ENCODE peak calls at places on chromosomes 7 and 10, in ten cellular contexts. R is dorsolateral prefrontal cortex; N is PC-9; K is transverse colon; O is cardiac muscle cell; Q is HL-60; E is endodermal cell; I is CD8-positive, alpha-beta T cell; B is PC-3; L is upper lobe of right lung. C is an unnamed sample.

GRCh38 chr7:4665661-4666060 is 16.4 kb upstream of the FOXK1 start:
- DNase-seq in E (no peak), I (no peak), L (no peak), R (no peak), Q (no peak), K (no peak), N (no peak), O (no peak), B (peak; percentile 28), C (no peak)

GRCh38 chr7:50533849-50534248 is 31.4 kb downstream of the DDC start:
- DNase-seq in K (peak; percentile 46), N (no peak), O (no peak), I (no peak), R (no peak), Q (no peak), L (no peak), E (peak; percentile 24), B (no peak), C (no peak)

GRCh38 chr7:131503639-131504038 is 52.8 kb downstream of the PODXL start:
- DNase-seq in I (no peak), E (no peak), K (no peak), N (no peak), O (no peak), Q (no peak), B (no peak), L (no peak), R (no peak), C (no peak)

GRCh38 chr10:74026428-74026979 is 28.6 kb downstream of the VCL start:
- DNase-seq in O (no peak), K (no peak), E (no peak), I (no peak), B (peak; percentile 47), Q (no peak), R (no peak), N (no peak), L (no peak), C (no peak)

GRCh38 chr7:26361637-26362036 is 70.0 kb downstream of the SNX10 start:
- DNase-seq in Q (no peak), B (no peak), K (no peak), N (no peak), R (no peak), L (no peak), E (no peak), I (no peak), O (no peak), C (no peak)

GRCh38 chr10:5365940-5366339 is 1.2 kb downstream of the UCN3 start:
- DNase-seq in K (no peak), N (no peak), B (no peak), R (no peak), E (no peak), O (no peak), L (no peak), Q (no peak), I (no peak), C (no peak)

GRCh38 chr7:133255461-133255860 is 2.6 kb downstream of the EXOC4 start:
- DNase-seq in B (no peak), K (no peak), L (no peak), Q (peak; percentile 16), N (no peak), E (no peak), R (no peak), O (no peak), I (no peak), C (no peak)

GRCh38 chr7:56115852-56116538 is at the start of gene NUPR2:
- DNase-seq in I (no peak), B (no peak), O (no peak), E (no peak), N (no peak), L (no peak), R (no peak), K (peak; percentile 11), Q (no peak), C (no peak)

GRCh38 chr7:151390594-151391357 is 19.1 kb downstream of the WDR86 start:
- DNase-seq in K (no peak), Q (no peak), L (peak; percentile 61), R (no peak), O (no peak), E (no peak), I (no peak), B (no peak), N (no peak), C (no peak)

GRCh38 chr10:86840498-86840897 is 84.1 kb downstream of the BMPR1A start:
- DNase-seq in N (no peak), O (no peak), I (no peak), Q (no peak), E (no peak), B (no peak), R (no peak), L (no peak), K (no peak), C (no peak)
- TF ChIP-seq CTCF in N (no peak), O (no peak), I (no peak), Q (no peak), E (no peak), B (no peak), R (no peak), L (no peak), K (no peak), C (no peak)

DNA sequence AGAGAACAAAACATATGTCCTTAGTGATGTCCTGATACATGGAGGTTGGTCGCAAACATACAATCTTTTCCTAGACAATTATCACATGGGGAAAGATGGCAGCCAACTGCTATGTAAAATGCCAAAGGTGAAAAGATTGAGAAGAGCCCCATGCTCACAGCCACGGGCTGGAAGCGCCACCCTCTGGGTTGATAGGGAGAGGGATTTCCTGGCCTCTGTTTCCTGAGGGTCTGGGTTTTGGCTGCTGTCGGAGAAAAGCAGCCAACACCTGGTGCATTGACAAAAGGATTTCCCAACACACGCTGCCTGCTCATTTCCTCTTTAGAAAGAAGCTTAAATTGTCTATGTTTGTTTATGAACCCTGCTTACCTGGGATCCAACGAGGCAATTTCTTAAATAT is 43.8 kb downstream of the ITIH5 start:
- DNase-seq in I (no peak), L (no peak), E (peak; percentile 87), R (no peak), O (peak; percentile 58), Q (no peak), K (no peak), B (no peak), N (no peak), C (no peak)
- TF ChIP-seq CTCF in I (no peak), L (peak; percentile 41), E (peak; percentile 80), R (peak; percentile 38), O (peak; percentile 59), Q (no peak), K (no peak), B (no peak), N (no peak), C (no peak)

GRCh38 chr7:2251841-2252771 is 10.1 kb downstream of the NUDT1 start:
- DNase-seq in Q (no peak), L (peak; percentile 76), I (no peak), E (no peak), B (no peak), K (no peak), N (no peak), R (no peak), O (no peak), C (no peak)

GRCh38 chr7:2245883-2246679 is 4.1 kb downstream of the NUDT1 start:
- DNase-seq in N (no peak), L (peak; percentile 78), R (peak; percentile 75), K (peak; percentile 17), I (no peak), B (no peak), Q (peak; percentile 83), E (no peak), O (no peak), C (no peak)

GRCh38 chr7:2247141-2247985 is 5.3 kb downstream of the NUDT1 start:
- DNase-seq in E (peak; percentile 91), L (no peak), K (no peak), R (no peak), Q (no peak), I (no peak), N (no peak), O (peak; percentile 51), B (peak; percentile 38), C (no peak)

GRCh38 chr7:2249744-2250323 is 7.8 kb downstream of the NUDT1 start:
- DNase-seq in N (no peak), K (no peak), E (no peak), Q (no peak), L (no peak), B (no peak), I (no peak), O (no peak), R (no peak), C (no peak)

DNA sequence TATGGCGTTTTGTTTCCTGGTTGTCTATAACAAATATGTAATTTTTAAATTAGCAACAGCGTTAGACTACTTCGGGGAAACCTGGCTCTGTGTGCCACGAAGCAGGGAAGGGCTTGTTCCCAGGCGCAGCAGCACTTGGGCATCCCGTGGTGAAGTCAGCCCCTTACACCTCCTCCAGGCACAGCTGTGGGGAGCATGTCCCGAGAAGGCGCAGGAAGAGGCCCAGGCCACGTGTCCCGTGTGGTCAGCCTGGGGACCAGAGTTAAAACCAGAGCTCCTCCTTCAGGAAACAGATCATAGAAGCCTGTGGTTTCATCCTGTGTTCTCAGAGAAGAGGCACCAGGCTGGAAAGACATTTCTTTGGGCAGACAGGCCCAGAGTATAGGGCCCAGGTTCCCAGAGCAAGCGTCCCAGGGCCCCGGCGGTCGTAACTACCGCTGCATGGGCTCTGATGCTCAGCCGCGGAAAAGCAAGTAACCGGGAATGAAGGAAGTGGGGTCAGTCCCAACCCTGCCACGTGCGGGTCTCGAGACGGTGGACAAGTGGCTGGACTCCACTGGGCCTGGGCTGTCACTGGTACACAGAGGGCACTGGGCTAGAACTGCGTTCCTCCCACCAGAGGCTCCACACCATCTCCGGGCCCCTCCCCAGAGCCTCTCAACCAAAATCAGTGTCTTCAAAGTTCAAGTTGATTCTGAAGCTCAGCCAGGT is 7.1 kb downstream of the NUDT1 start:
- DNase-seq in Q (peak; percentile 89), E (no peak), N (peak; percentile 88), K (peak; percentile 35), B (peak; percentile 80), I (no peak), L (peak; percentile 79), R (no peak), O (no peak), C (no peak)
- TF ChIP-seq CTCF in Q (no peak), E (no peak), N (no peak), K (no peak), B (peak; percentile 40), I (no peak), L (no peak), R (no peak), O (peak; percentile 19), C (no peak)

GRCh38 chr10:88792656-88793055 is 9.9 kb upstream of the LIPM start:
- DNase-seq in I (no peak), K (peak; percentile 10), B (peak; percentile 31), N (peak; percentile 27), L (peak; percentile 71), Q (peak; percentile 90), O (no peak), R (peak; percentile 5), E (no peak), C (no peak)

GRCh38 chr10:88794731-88795130 is 7.8 kb upstream of the LIPM start:
- DNase-seq in N (no peak), O (no peak), Q (no peak), K (no peak), L (no peak), E (no peak), B (no peak), I (no peak), R (no peak), C (no peak)

GRCh38 chr10:88787463-88787862 is 15.1 kb upstream of the LIPM start:
- DNase-seq in N (no peak), R (no peak), O (peak; percentile 14), I (no peak), Q (no peak), L (no peak), K (no peak), E (no peak), B (no peak), C (no peak)

GRCh38 chr10:88793747-88794299 is 8.7 kb upstream of the LIPM start:
- DNase-seq in B (peak; percentile 66), K (no peak), N (no peak), R (no peak), L (no peak), I (no peak), E (no peak), O (no peak), Q (no peak), C (no peak)

GRCh38 chr10:88791924-88792323 is 10.6 kb upstream of the LIPM start:
- DNase-seq in R (no peak), I (no peak), E (peak; percentile 83), B (peak; percentile 38), Q (peak; percentile 12), K (no peak), L (no peak), O (peak; percentile 58), N (no peak), C (no peak)
- TF ChIP-seq CTCF in R (peak; percentile 34), I (no peak), E (peak; percentile 88), B (peak; percentile 62), Q (no peak), K (peak; percentile 35), L (peak; percentile 38), O (peak; percentile 44), N (peak; percentile 36), C (no peak)